ENCODE peak calls at places on chromosomes 4 and X, in six cellular contexts. X is lower leg skin, R is DMS79 treated with DMSO at 0.1 percent for 48 hours, S is astrocyte, L is ELF-1, F is IMR-90. A is an unnamed sample.
A peak's percentile ranks its signal among the peaks of the same experiment; 100 is the strongest.

GRCh38 chr4:87589531-87589930 is 18.8 kb upstream of the DSPP start:
- DNase-seq in X (no peak), R (no peak), S (peak; percentile 97), L (no peak), F (peak; percentile 90), A (peak; percentile 89)

GRCh38 chr4:93359609-93360008 is 468.9 kb upstream of the ATOH1 start:
- DNase-seq in X (no peak), R (no peak), S (no peak), L (no peak), F (no peak), A (no peak)

GRCh38 chr4:67393699-67394281 is 151.5 kb downstream of the CENPC start:
- DNase-seq in X (no peak), R (peak; percentile 11), S (peak; percentile 22), L (no peak), F (peak; percentile 50), A (peak; percentile 29)

GRCh38 chrX:136209016-136209738 is 42.0 kb downstream of the MAP7D3 start:
- DNase-seq in X (no peak), R (no peak), S (peak; percentile 30), L (peak; percentile 78), F (peak; percentile 56), A (peak; percentile 33)

GRCh38 chr4:87746001-87746400 is 53.4 kb upstream of the IBSP start:
- DNase-seq in X (no peak), R (no peak), S (no peak), L (no peak), F (no peak), A (no peak)

GRCh38 chrX:153474718-153475117 is 4.3 kb upstream of the HAUS7 start:
- DNase-seq in X (peak; percentile 20), R (no peak), S (peak; percentile 50), L (peak; percentile 62), F (peak; percentile 46), A (no peak)

GRCh38 chrX:48003367-48003757 is 427 bp downstream of the ZNF182 start:
- DNase-seq in X (no peak), R (no peak), S (no peak), L (no peak), F (no peak), A (no peak)

GRCh38 chrX:16711219-16712115 is 1.0 kb downstream of the CTPS2 start:
- DNase-seq in X (no peak), R (no peak), S (no peak), L (no peak), F (no peak), A (no peak)

GRCh38 chr4:1072830-1073446 is 40.4 kb downstream of the RNF212 start:
- DNase-seq in X (peak; percentile 46), R (no peak), S (peak; percentile 28), L (peak; percentile 59), F (peak; percentile 53), A (peak; percentile 63)

GRCh38 chr4:141081921-141082381 is 51.3 kb downstream of the RNF150 start:
- DNase-seq in X (no peak), R (peak; percentile 10), S (no peak), L (no peak), F (no peak), A (no peak)

GRCh38 chr4:154158756-154159155 is 332.8 kb downstream of the DCHS2 start:
- DNase-seq in X (no peak), R (no peak), S (no peak), L (no peak), F (no peak), A (no peak)

GRCh38 chrX:149910178-149910695 is 19.1 kb upstream of the HSFX4 start:
- DNase-seq in X (no peak), R (no peak), S (no peak), L (peak; percentile 33), F (no peak), A (no peak)

GRCh38 chr4:184198190-184198589 is 19.5 kb downstream of the ENPP6 start:
- DNase-seq in X (no peak), R (no peak), S (no peak), L (no peak), F (no peak), A (no peak)

GRCh38 chr4:146439999-146440398 is 81.7 kb downstream of the SLC10A7 start:
- DNase-seq in X (no peak), R (no peak), S (no peak), L (peak; percentile 6), F (no peak), A (no peak)

GRCh38 chr4:147779449-147779848 is 47.6 kb downstream of the ARHGAP10 start:
- DNase-seq in X (no peak), R (no peak), S (no peak), L (no peak), F (no peak), A (no peak)

GRCh38 chrX:30246769-30247489 is at the start of gene MAGEB1:
- DNase-seq in X (no peak), R (no peak), S (no peak), L (peak; percentile 73), F (no peak), A (no peak)

GRCh38 chr4:139642364-139642763 is 23.3 kb upstream of the MGST2 start:
- DNase-seq in X (no peak), R (no peak), S (peak; percentile 79), L (no peak), F (peak; percentile 75), A (peak; percentile 76)

GRCh38 chrX:14927391-14927790 is 54.2 kb downstream of the MOSPD2 start:
- DNase-seq in X (no peak), R (peak; percentile 44), S (peak; percentile 34), L (peak; percentile 49), F (peak; percentile 58), A (no peak)

GRCh38 chr4:7309176-7309575 is 116.8 kb downstream of the SORCS2 start:
- DNase-seq in X (no peak), R (no peak), S (no peak), L (no peak), F (no peak), A (no peak)

GRCh38 chrX:65821721-65822496 is 154.5 kb downstream of the MSN start:
- DNase-seq in X (no peak), R (no peak), S (no peak), L (peak; percentile 73), F (no peak), A (no peak)

GRCh38 chr4:91116861-91117260 is 989.7 kb downstream of the CCSER1 start:
- DNase-seq in X (no peak), R (no peak), S (peak; percentile 3), L (no peak), F (no peak), A (no peak)

GRCh38 chr4:16114546-16114945 is 30.7 kb upstream of the PROM1 start:
- DNase-seq in X (no peak), R (no peak), S (no peak), L (no peak), F (no peak), A (no peak)

GRCh38 chr4:24915121-24915922 is 2.5 kb upstream of the CCDC149 start:
- DNase-seq in X (no peak), R (no peak), S (no peak), L (peak; percentile 28), F (no peak), A (no peak)

GRCh38 chrX:16848541-16848940 is 21.6 kb downstream of the RBBP7 start:
- DNase-seq in X (no peak), R (no peak), S (no peak), L (no peak), F (no peak), A (no peak)